ENCODE peak calls at places on chromosome 2, in five cellular contexts. I is heart left ventricle, C is esophagus squamous epithelium, W is HCT116, S is transverse colon. E is an unnamed sample.
A peak's percentile ranks its signal among the peaks of the same experiment; 100 is the strongest.

GRCh38 chr2:232506713-232507112 is 13.5 kb upstream of the PRSS56 start:
- DNase-seq in I (no peak), C (no peak), W (no peak), S (no peak), E (no peak)

GRCh38 chr2:134027980-134028379 is 225.9 kb upstream of the MGAT5 start:
- DNase-seq in I (peak; percentile 67), C (no peak), W (no peak), S (no peak), E (no peak)

GRCh38 chr2:38712871-38713270 is 38.3 kb downstream of the SRSF7 start:
- DNase-seq in I (no peak), C (no peak), W (no peak), S (no peak), E (no peak)

GRCh38 chr2:150188801-150189200 is 298.7 kb downstream of the RND3 start:
- DNase-seq in I (no peak), C (no peak), W (no peak), S (no peak), E (no peak)

GRCh38 chr2:145023331-145023934 is 503.5 kb upstream of the ZEB2 start:
- DNase-seq in I (no peak), C (no peak), W (no peak), S (no peak), E (no peak)

GRCh38 chr2:238285653-238286082 is 2.7 kb downstream of the PER2 start:
- DNase-seq in I (no peak), C (peak; percentile 20), W (no peak), S (peak; percentile 89), E (peak; percentile 91)

GRCh38 chr2:240451791-240452470 is 16.5 kb downstream of the GPC1 start:
- DNase-seq in I (peak; percentile 42), C (no peak), W (no peak), S (no peak), E (no peak)

GRCh38 chr2:30226144-30227032 is 4.9 kb upstream of the LBH start:
- DNase-seq in I (no peak), C (no peak), W (no peak), S (no peak), E (no peak)

GRCh38 chr2:152566728-152567069 is 150.6 kb downstream of the PRPF40A start:
- DNase-seq in I (no peak), C (no peak), W (no peak), S (no peak), E (no peak)

GRCh38 chr2:109677815-109678580 is 63.8 kb downstream of the SOWAHC start:
- DNase-seq in I (no peak), C (no peak), W (no peak), S (no peak), E (no peak)

GRCh38 chr2:128381001-128381938 is 62.6 kb upstream of the HS6ST1 start:
- DNase-seq in I (peak; percentile 60), C (no peak), W (no peak), S (peak; percentile 5), E (peak; percentile 21)

GRCh38 chr2:191710411-191710900 is 32.5 kb downstream of the NABP1 start:
- DNase-seq in I (no peak), C (no peak), W (no peak), S (no peak), E (no peak)

GRCh38 chr2:185187421-185187820 is 551.2 kb upstream of the FSIP2 start:
- DNase-seq in I (no peak), C (no peak), W (no peak), S (no peak), E (no peak)

GRCh38 chr2:190069936-190070696 is 7.6 kb upstream of the MSTN start:
- DNase-seq in I (no peak), C (no peak), W (peak; percentile 71), S (no peak), E (peak; percentile 68)

GRCh38 chr2:179702912-179703311 is 158.5 kb downstream of the ZNF385B start:
- DNase-seq in I (no peak), C (no peak), W (no peak), S (no peak), E (no peak)

GRCh38 chr2:73982140-73982617 is 2.5 kb upstream of the TET3 start:
- DNase-seq in I (no peak), C (no peak), W (no peak), S (peak; percentile 54), E (peak; percentile 41)

GRCh38 chr2:101486258-101486701 is 11.4 kb upstream of the RFX8 start:
- DNase-seq in I (no peak), C (no peak), W (no peak), S (no peak), E (no peak)

GRCh38 chr2:226726546-226726945 is 73.1 kb downstream of the IRS1 start:
- DNase-seq in I (no peak), C (no peak), W (no peak), S (no peak), E (no peak)

GRCh38 chr2:39119732-39120520 is 925 bp downstream of the SOS1 start:
- DNase-seq in I (peak; percentile 76), C (no peak), W (no peak), S (peak; percentile 61), E (peak; percentile 70)

GRCh38 chr2:174337337-174338154 is 2.8 kb downstream of the SP9 start:
- DNase-seq in I (peak; percentile 65), C (no peak), W (no peak), S (no peak), E (no peak)

GRCh38 chr2:175807031-175807873 is 194.8 kb downstream of the LNPK start:
- DNase-seq in I (no peak), C (no peak), W (no peak), S (no peak), E (no peak)

GRCh38 chr2:207283356-207283755 is 117.6 kb upstream of the KLF7 start:
- DNase-seq in I (peak; percentile 63), C (no peak), W (no peak), S (no peak), E (no peak)

GRCh38 chr2:179263460-179264237 is 983 bp downstream of the SESTD1 start:
- DNase-seq in I (peak; percentile 77), C (peak; percentile 5), W (no peak), S (peak; percentile 41), E (peak; percentile 44)

DNA sequence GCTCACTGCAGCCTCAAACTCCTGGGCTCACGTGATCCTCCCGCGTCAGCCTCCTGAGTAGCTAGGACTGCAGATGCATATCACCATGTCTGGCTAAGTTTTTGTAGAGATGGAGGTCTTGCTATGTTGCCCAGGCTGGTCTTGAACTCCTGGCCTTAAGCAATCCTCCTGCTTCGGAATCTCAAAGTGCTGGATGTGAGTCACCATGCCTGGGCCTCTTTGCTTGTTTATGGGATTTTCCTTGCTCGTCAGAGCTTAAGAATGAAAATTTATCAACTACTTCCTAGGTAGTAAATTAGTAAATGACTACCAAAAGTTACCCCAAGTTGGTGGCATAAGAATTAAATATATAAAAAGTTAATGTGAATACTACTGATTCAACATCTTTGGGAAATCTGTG is 51.0 kb downstream of the ACTR3 start:
- DNase-seq in I (no peak), C (no peak), W (no peak), S (no peak), E (no peak)
- TF ChIP-seq POLR2A in I (no peak), C (no peak), W (no peak), S (no peak), E (no peak)

GRCh38 chr2:187395276-187396015 is 52.6 kb downstream of the CALCRL start:
- DNase-seq in I (no peak), C (no peak), W (no peak), S (no peak), E (no peak)

GRCh38 chr2:187403568-187404260 is 44.3 kb downstream of the CALCRL start:
- DNase-seq in I (no peak), C (no peak), W (no peak), S (no peak), E (no peak)

GRCh38 chr2:187397870-187398269 is 50.2 kb downstream of the CALCRL start:
- DNase-seq in I (no peak), C (no peak), W (no peak), S (no peak), E (no peak)
- TF ChIP-seq POLR2A in I (no peak), C (no peak), W (no peak), S (no peak), E (no peak)

DNA sequence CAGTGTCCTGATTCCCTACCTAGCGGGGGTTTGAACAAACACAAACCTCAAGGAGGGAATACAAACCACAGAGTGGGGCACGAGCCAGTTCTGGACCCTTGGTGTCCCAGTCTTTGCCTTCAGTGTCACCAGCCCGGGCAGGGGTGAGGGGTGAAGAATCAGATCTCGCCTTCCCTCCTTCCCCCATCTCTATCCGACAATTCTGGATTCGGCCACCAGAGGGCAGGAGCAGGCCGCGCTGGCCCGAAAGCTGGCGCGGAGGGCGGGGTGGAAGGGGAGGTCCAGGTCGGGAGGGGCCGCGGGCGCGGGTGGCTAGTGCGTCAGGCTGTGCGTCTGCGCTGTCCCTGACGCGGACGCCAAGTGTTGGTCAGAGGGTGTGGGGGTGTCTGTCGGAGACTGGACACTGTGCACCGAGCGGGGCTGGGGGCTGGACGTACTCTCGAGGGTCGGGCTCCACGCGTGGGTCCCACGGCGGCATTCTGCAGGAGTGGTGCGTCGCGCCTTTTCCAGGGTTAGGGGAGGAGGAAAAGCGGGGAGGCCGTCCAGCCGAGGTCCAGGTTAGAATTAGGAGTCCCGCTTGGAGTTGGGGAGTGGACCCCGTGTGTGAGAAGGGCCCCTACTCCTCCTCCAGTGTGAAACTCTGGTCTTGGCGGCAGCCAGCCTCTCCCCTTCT is 2.9 kb upstream of the CRYBA2 start:
- DNase-seq in I (peak; percentile 89), C (no peak), W (peak; percentile 67), S (peak; percentile 93), E (peak; percentile 95)
- TF ChIP-seq POLR2A in I (no peak), C (no peak), W (no peak), S (peak; percentile 69), E (no peak)

GRCh38 chr2:112782234-112782799 is 2.0 kb downstream of the IL1A start:
- DNase-seq in I (no peak), C (no peak), W (no peak), S (no peak), E (no peak)

GRCh38 chr2:112783187-112783721 is 1.0 kb downstream of the IL1A start:
- DNase-seq in I (no peak), C (no peak), W (no peak), S (no peak), E (no peak)

GRCh38 chr2:112787729-112788401 is 3.6 kb upstream of the IL1A start:
- DNase-seq in I (no peak), C (no peak), W (no peak), S (no peak), E (no peak)

GRCh38 chr2:112787294-112787693 is 3.0 kb upstream of the IL1A start:
- DNase-seq in I (no peak), C (no peak), W (no peak), S (no peak), E (no peak)

DNA sequence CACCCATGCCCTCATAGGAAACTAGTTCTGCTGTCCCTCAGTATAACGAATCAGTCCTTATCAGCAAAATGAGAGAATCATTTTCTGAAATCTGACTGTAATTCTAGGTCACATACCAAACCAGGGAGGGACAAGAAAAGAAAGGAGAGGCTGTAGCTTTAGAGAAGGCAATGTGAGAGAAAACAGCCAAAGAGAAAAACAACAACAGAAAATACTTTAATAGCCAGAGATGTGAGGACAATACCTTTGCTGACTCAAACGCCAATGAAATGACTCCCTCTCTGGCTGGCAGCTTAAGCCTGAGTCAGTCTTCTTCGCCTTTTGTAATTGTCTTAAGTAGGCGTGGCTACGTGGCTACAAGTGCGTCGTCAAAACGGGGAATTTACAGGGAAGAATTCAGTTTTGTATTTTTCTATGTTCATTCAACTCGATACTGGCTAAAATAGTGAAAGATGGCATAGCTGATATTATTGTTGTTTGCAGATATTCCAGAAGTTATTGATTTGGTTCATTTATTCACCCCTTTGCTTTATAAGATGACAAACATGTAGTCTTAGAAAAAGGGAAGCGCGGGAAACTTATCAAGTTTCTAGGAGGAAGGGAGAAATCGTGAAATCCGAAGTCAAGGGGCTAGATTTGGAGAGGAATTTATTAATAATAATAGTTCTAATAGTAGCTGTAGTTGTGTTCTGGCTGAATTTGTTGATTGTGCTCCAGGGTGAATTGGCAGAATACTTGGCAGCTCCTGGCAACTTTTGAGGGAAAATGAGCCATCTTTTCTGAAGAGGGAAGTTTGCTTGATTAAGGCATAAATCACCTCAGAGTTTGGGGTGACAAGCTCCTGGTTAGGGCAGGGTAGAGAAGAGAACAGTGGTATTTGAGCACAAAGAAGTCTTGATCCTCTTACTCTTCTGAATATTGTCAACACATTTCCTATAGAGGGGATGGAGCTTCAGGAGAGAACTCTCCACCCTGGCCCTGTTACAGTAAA is at the start of gene IL1A:
- DNase-seq in I (no peak), C (no peak), W (peak; percentile 40), S (no peak), E (no peak)
- TF ChIP-seq POLR2A in I (no peak), C (no peak), W (no peak), S (no peak), E (no peak)